ENCODE peak calls at places on chromosomes 3 and 15, in five cellular contexts. A is psoas muscle, I is left ventricle myocardium inferior, O is NB4, L is HFF-Myc. Z is an unnamed sample.

GRCh38 chr15:55230051-55230670 is 33.4 kb upstream of the RSL24D1 start:
- DNase-seq in I (no peak), A (no peak), O (no peak), L (no peak), Z (no peak)

GRCh38 chr15:68821190-68821897 is 649 bp upstream of the ANP32A start:
- DNase-seq in O (peak), A (no peak), I (no peak), L (no peak), Z (no peak)

GRCh38 chr15:42156266-42156922 is at the start of gene PLA2G4F:
- DNase-seq in O (no peak), L (no peak), A (no peak), I (no peak), Z (no peak)

GRCh38 chr3:151091685-151092352 is 6.4 kb downstream of the MED12L start:
- DNase-seq in I (no peak), A (no peak), L (no peak), O (peak), Z (no peak)

GRCh38 chr15:47908950-47909670 is 191.8 kb downstream of the SEMA6D start:
- DNase-seq in A (no peak), O (no peak), L (no peak), I (no peak), Z (no peak)

GRCh38 chr3:134563614-134564013 is 77.8 kb downstream of the CEP63 start:
- DNase-seq in I (no peak), L (no peak), A (no peak), O (no peak), Z (no peak)

GRCh38 chr3:40103829-40104228 is 205.7 kb upstream of the EIF1B start:
- DNase-seq in L (no peak), O (no peak), A (no peak), I (no peak), Z (no peak)

GRCh38 chr15:51260262-51260661 is 78.1 kb downstream of the CYP19A1 start:
- DNase-seq in O (no peak), A (no peak), I (no peak), L (peak), Z (peak)

GRCh38 chr3:174863488-174863887 is 4.4 kb downstream of the NAALADL2 start:
- DNase-seq in A (no peak), I (no peak), L (no peak), O (no peak), Z (no peak)

GRCh38 chr3:178623666-178624255 is 87.5 kb downstream of the KCNMB2 start:
- DNase-seq in L (no peak), I (no peak), O (no peak), A (no peak), Z (peak)

GRCh38 chr3:178618907-178619306 is 82.7 kb downstream of the KCNMB2 start:
- DNase-seq in O (no peak), L (no peak), I (no peak), A (no peak), Z (no peak)

GRCh38 chr3:178618197-178618596 is 82.0 kb downstream of the KCNMB2 start:
- DNase-seq in I (no peak), A (no peak), L (no peak), O (peak), Z (no peak)
- TF ChIP-seq CTCF in I (no peak), A (no peak), L (no peak), O (no peak), Z (no peak)

DNA sequence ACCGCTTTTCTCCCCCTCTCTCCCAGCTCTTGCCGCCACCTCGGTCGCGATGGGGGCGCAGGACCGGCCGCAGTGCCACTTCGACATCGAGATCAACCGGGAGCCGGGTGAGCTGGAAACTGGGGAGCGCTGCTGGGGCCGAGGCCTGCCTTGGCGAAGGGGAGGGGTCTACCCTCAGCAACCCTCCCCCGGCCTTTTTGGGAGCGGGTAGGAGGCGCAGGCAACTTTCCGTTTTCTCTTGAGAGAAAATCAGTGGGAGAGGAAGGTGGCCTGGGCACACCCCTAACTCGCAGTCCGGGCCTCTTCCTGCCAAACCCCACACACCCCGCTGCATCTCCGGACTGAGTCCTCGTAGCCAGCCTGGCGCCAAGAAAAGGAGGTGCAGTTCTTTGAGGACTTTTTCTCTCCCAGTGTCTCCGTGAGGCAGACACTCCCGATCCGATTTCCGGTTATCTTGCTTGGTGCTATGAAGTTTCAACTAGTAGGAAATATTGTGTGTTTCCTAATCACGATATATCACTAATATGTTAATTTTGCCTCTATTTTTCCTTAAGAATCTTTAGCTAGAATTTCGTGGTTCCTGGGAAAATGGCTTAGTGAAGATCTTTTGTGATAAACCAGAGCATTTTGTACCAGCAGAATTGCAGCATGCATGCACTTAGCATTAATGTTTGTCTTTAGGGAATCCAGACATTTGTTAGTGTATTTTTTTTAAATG is 631 bp downstream of the NKTR start:
- DNase-seq in I (peak), O (peak), A (peak), L (peak), Z (no peak)
- TF ChIP-seq CTCF in I (no peak), O (no peak), A (peak), L (no peak), Z (no peak)

GRCh38 chr15:34109775-34110663 is 8.1 kb downstream of the PGBD4 start:
- DNase-seq in I (no peak), A (no peak), O (peak), L (no peak), Z (no peak)
- TF ChIP-seq CTCF in I (peak), A (peak), O (peak), L (peak), Z (peak)

GRCh38 chr3:159486580-159486979 is 502.1 kb upstream of the IL12A start:
- DNase-seq in L (no peak), O (peak), I (no peak), A (no peak), Z (no peak)
- TF ChIP-seq CTCF in L (peak), O (peak), I (no peak), A (no peak), Z (peak)

GRCh38 chr3:104101736-104102135 is 1265.0 kb upstream of the ALCAM start:
- DNase-seq in L (no peak), I (no peak), A (no peak), O (no peak), Z (no peak)
- TF ChIP-seq CTCF in L (no peak), I (no peak), A (no peak), O (no peak), Z (no peak)